ENCODE peak calls at places on chromosomes 7 and 10, in four cellular contexts. Z is HCT116, D is H1, F is HepG2. X is an unnamed sample.
A peak's percentile ranks its signal among the peaks of the same experiment; 100 is the strongest.

GRCh38 chr10:68826764-68827591 is at the start of gene STOX1:
- DNase-seq in Z (peak; percentile 44), D (peak; percentile 77), F (peak; percentile 43), X (peak; percentile 65)

GRCh38 chr10:70518695-70519094 is 40.1 kb downstream of the PALD1 start:
- DNase-seq in Z (no peak), D (no peak), F (no peak), X (no peak)

GRCh38 chr10:47421057-47421952 is 37.2 kb upstream of the ZNF488 start:
- DNase-seq in Z (peak; percentile 64), D (no peak), F (no peak), X (no peak)

GRCh38 chr7:23106491-23106800 is 861 bp downstream of the KLHL7 start:
- DNase-seq in Z (no peak), D (peak; percentile 63), F (no peak), X (no peak)

GRCh38 chr10:99450624-99451498 is 20.4 kb upstream of the GOT1 start:
- DNase-seq in Z (no peak), D (no peak), F (peak; percentile 74), X (peak; percentile 31)

GRCh38 chr10:92239600-92240288 is 51.1 kb downstream of the CPEB3 start:
- DNase-seq in Z (no peak), D (peak; percentile 72), F (no peak), X (peak; percentile 47)

GRCh38 chr10:88800152-88801125 is 2.1 kb upstream of the LIPM start:
- DNase-seq in Z (no peak), D (no peak), F (no peak), X (no peak)

GRCh38 chr10:27660705-27661104 is 84.9 kb downstream of the MKX start:
- DNase-seq in Z (no peak), D (no peak), F (no peak), X (no peak)

GRCh38 chr7:46146454-46147255 is 225.6 kb upstream of the IGFBP3 start:
- DNase-seq in Z (no peak), D (no peak), F (no peak), X (no peak)

GRCh38 chr10:12214763-12215218 is 18.8 kb downstream of the CDC123 start:
- DNase-seq in Z (no peak), D (no peak), F (peak; percentile 39), X (no peak)

GRCh38 chr10:68251625-68252275 is 19.8 kb upstream of the ATOH7 start:
- DNase-seq in Z (no peak), D (no peak), F (no peak), X (no peak)

GRCh38 chr7:39016609-39017008 is 38.9 kb downstream of the POU6F2 start:
- DNase-seq in Z (no peak), D (no peak), F (peak; percentile 1), X (peak; percentile 97)

GRCh38 chr7:38448076-38448475 is 174.6 kb upstream of the TARP start:
- DNase-seq in Z (no peak), D (no peak), F (no peak), X (no peak)

GRCh38 chr7:150787321-150788281 is 12.6 kb downstream of the TMEM176B start:
- DNase-seq in Z (no peak), D (no peak), F (no peak), X (no peak)

GRCh38 chr7:34133983-34134782 is 228.8 kb downstream of the BMPER start:
- DNase-seq in Z (peak; percentile 36), D (peak; percentile 89), F (peak; percentile 18), X (peak; percentile 88)

GRCh38 chr7:111605246-111605645 is 43.0 kb upstream of the IMMP2L start:
- DNase-seq in Z (no peak), D (no peak), F (no peak), X (no peak)

GRCh38 chr10:7944537-7944936 is 110.0 kb upstream of the GATA3 start:
- DNase-seq in Z (no peak), D (no peak), F (no peak), X (no peak)

GRCh38 chr10:35789996-35790395 is 147.9 kb upstream of the FZD8 start:
- DNase-seq in Z (no peak), D (no peak), F (no peak), X (no peak)

GRCh38 chr7:96708872-96709271 is 774 bp downstream of the SEM1 start:
- DNase-seq in Z (no peak), D (no peak), F (no peak), X (no peak)

GRCh38 chr7:16891338-16891737 is 9.6 kb upstream of the AGR3 start:
- DNase-seq in Z (peak; percentile 7), D (no peak), F (peak; percentile 63), X (peak; percentile 93)

GRCh38 chr7:121803041-121803440 is 69.9 kb upstream of the PTPRZ1 start:
- DNase-seq in Z (no peak), D (no peak), F (no peak), X (no peak)

DNA sequence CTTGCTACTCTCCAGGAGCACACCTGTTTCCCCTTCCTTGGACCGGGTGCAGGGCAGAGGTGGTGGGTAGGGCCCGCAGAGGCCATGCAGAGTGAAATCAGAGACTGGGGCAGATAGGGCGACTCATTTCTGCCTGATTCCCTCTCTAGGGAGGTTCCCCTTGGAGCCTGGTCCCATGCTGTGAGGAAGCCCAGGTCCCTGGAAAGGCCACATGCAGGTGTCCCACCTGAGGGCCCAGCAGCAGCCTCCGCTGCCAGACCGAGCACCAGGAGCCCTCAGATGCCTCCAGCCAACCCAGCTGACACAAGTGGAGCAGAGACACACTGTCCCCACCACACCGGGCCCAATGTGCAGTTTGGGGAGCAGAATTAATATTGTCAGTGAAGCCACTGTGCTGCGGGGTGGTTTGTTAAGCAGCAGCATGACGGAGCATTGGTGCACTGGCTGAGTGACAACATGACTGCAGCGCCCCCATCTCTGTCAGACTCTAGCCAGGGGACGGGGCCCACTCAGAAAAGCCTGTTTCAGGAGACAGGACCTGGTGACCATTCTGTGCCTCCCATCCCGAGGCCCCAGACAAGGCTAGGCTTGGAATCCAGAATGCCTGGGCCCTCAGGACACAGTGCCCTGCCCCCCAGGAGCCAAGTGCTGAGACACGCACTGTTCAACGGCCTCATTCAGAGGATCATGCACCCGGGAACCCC is 30.4 kb upstream of the RET start:
- DNase-seq in Z (no peak), D (no peak), F (no peak), X (no peak)
- TF ChIP-seq JUND in Z (no peak), D (no peak), F (no peak), X (no peak)

DNA sequence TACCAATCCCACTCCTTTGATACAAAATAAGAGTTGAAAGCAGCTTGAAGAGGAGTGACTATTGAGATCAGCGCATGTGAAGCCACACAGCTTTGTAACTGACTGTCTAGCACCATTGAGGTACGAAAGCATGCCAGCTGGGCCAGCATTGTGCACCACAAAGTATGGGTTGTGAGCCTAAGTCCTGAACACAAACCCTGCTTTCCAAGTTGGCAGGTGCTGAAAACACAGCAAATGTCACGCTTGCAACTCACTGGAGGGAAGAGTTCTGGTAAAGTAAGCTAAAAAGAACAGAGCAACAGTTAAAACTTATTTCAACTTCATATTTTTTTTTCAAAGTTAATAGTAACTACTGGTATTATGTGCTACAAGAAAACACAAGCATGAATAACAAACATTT is 4.0 kb upstream of the FAM53B start:
- DNase-seq in Z (no peak), D (no peak), F (no peak), X (no peak)
- TF ChIP-seq JUND in Z (no peak), D (no peak), F (no peak), X (no peak)

GRCh38 chr10:73940634-73941221 is 29.8 kb downstream of the PLAU start:
- DNase-seq in Z (peak; percentile 37), D (peak; percentile 96), F (peak; percentile 32), X (peak; percentile 83)
- TF ChIP-seq JUND in Z (no peak), D (no peak), F (no peak), X (no peak)

GRCh38 chr10:96387601-96388000 is 28.8 kb upstream of the OPALIN start:
- DNase-seq in Z (no peak), D (no peak), F (no peak), X (no peak)
- TF ChIP-seq JUND in Z (no peak), D (no peak), F (no peak), X (no peak)

DNA sequence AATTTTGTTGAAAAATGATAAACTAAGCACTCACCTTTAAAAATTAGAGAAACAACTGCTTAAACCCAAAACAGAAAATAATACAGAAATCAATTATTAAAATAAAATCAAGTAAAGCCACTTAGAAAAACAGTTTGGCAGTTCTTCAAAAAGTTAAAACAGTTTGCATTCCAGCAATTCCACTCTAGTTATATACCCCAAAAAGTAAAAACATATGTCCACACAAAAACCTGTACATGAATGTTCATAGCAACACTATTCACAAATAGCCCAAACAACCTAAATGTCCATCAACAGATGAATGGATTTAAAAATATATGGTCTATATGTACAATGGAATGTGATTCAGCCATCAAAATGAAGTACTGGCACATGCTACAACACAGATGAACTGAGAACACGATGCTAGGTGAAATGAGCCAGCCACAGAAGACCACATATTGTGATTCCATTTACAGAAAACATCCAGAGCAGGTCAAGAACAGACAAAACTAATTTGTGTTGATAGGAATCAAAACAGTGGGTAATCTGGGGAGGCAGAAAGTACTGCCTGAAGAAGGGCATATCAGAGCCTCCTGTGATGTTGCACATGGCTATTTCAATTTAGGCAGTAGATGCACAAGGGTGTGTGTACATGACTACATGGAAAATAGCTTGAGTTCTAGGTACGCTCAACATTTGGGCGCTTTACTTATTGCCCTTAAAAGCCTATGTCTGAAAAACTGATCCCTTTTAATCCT is 66.3 kb downstream of the CYTH3 start:
- DNase-seq in Z (no peak), D (no peak), F (no peak), X (no peak)
- TF ChIP-seq JUND in Z (no peak), D (no peak), F (no peak), X (no peak)

DNA sequence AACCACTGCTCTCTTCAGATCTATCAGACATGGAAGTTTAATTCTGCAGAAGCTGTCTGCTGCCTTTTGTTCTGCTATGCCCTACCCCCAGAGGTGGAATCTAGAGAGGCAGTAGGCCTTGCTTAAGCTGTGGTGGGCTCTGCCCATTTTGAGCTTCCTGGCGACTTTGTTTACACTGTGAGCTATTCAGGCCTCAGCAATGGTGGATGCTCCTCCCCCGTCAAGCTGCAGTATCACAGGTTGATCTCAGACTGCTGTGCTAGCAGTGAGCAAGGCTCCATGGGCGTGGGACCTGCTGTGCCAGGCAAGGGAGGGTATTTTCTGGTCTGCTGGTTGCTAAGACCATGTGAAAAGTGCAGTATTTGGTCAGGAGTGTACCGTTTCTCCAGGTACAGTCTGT is 45.1 kb upstream of the CDK14 start:
- DNase-seq in Z (no peak), D (no peak), F (peak; percentile 40), X (no peak)
- TF ChIP-seq JUND in Z (no peak), D (no peak), F (no peak), X (no peak)

X was measured in T47D.